ENCODE peak calls at places on chromosomes 4 and X, in eight cellular contexts. B, K, H, P, X, D, N and V are unnamed samples.

GRCh38 chr4:185232370-185232769 is 23.0 kb downstream of the SNX25 start:
- DNase-seq in B (peak), K (no peak), H (no peak), P (no peak), X (no peak), D (no peak), N (no peak), V (no peak)

GRCh38 chr4:3248811-3249661 is at the start of gene MSANTD1:
- DNase-seq in B (no peak), K (peak), H (no peak), P (no peak), X (peak), D (peak), N (peak), V (no peak)

GRCh38 chr4:40838742-40839141 is 89.0 kb downstream of the NSUN7 start:
- DNase-seq in B (no peak), K (no peak), H (no peak), P (no peak), X (no peak), D (no peak), N (no peak), V (no peak)

GRCh38 chrX:151754042-151754419 is 19.5 kb downstream of the CNGA2 start:
- DNase-seq in B (peak), K (no peak), H (no peak), P (no peak), X (peak), D (peak), N (no peak), V (peak)

GRCh38 chr4:7332216-7333023 is 102.3 kb downstream of the PSAPL1 start:
- DNase-seq in B (no peak), K (no peak), H (no peak), P (no peak), X (peak), D (peak), N (no peak), V (no peak)

GRCh38 chr4:101175896-101176676 is 171.2 kb downstream of the PPP3CA start:
- DNase-seq in B (no peak), K (no peak), H (no peak), P (no peak), X (no peak), D (no peak), N (no peak), V (no peak)

GRCh38 chrX:129790808-129791207 is 11.1 kb downstream of the SASH3 start:
- DNase-seq in B (no peak), K (no peak), H (no peak), P (no peak), X (no peak), D (no peak), N (no peak), V (no peak)

GRCh38 chrX:10450229-10450958 is 170.0 kb downstream of the MID1 start:
- DNase-seq in B (no peak), K (no peak), H (no peak), P (no peak), X (peak), D (peak), N (no peak), V (peak)

GRCh38 chrX:68049466-68049865 is 383.8 kb downstream of the OPHN1 start:
- DNase-seq in B (no peak), K (no peak), H (no peak), P (no peak), X (no peak), D (no peak), N (no peak), V (no peak)

GRCh38 chrX:104281564-104281963 is 26.8 kb upstream of the ESX1 start:
- DNase-seq in B (no peak), K (no peak), H (no peak), P (no peak), X (no peak), D (no peak), N (no peak), V (no peak)

GRCh38 chrX:39582091-39582490 is 515.7 kb downstream of the BCOR start:
- DNase-seq in B (peak), K (no peak), H (no peak), P (no peak), X (no peak), D (no peak), N (peak), V (no peak)

GRCh38 chrX:134426285-134426684 is 33.7 kb upstream of the HPRT1 start:
- DNase-seq in B (no peak), K (no peak), H (no peak), P (no peak), X (no peak), D (no peak), N (no peak), V (no peak)

GRCh38 chr4:64326507-64326906 is 82.7 kb downstream of the TECRL start:
- DNase-seq in B (no peak), K (no peak), H (no peak), P (no peak), X (no peak), D (no peak), N (no peak), V (no peak)

GRCh38 chrX:64976673-64977040 is 407 bp upstream of the ZC4H2 start:
- DNase-seq in B (no peak), K (no peak), H (no peak), P (no peak), X (no peak), D (no peak), N (no peak), V (no peak)

GRCh38 chr4:81378398-81378797 is 93.3 kb downstream of the RASGEF1B start:
- DNase-seq in B (no peak), K (no peak), H (no peak), P (no peak), X (no peak), D (no peak), N (no peak), V (no peak)

GRCh38 chr4:53601251-53601764 is 10.0 kb upstream of the LNX1 start:
- DNase-seq in B (peak), K (peak), H (no peak), P (no peak), X (no peak), D (no peak), N (peak), V (no peak)

GRCh38 chrX:110866421-110866820 is 70.8 kb upstream of the CHRDL1 start:
- DNase-seq in B (no peak), K (no peak), H (no peak), P (no peak), X (no peak), D (no peak), N (no peak), V (no peak)

GRCh38 chr4:183936047-183936446 is 30.9 kb downstream of the STOX2 start:
- DNase-seq in B (no peak), K (no peak), H (no peak), P (no peak), X (no peak), D (no peak), N (no peak), V (no peak)

GRCh38 chr4:185518069-185518468 is 17.2 kb downstream of the PDLIM3 start:
- DNase-seq in B (no peak), K (no peak), H (no peak), P (no peak), X (no peak), D (no peak), N (no peak), V (no peak)

GRCh38 chr4:118265312-118266144 is 87.3 kb downstream of the PRSS12 start:
- DNase-seq in B (peak), K (no peak), H (no peak), P (no peak), X (no peak), D (no peak), N (no peak), V (no peak)

GRCh38 chr4:111483375-111484169 is 661.7 kb upstream of the FAM241A start:
- DNase-seq in B (no peak), K (no peak), H (no peak), P (no peak), X (no peak), D (no peak), N (no peak), V (no peak)

GRCh38 chr4:113837397-113837796 is 75.9 kb upstream of the CAMK2D start:
- DNase-seq in B (no peak), K (no peak), H (no peak), P (no peak), X (peak), D (peak), N (peak), V (peak)

GRCh38 chr4:535181-535923 is 36.3 kb downstream of the PIGG start:
- DNase-seq in B (no peak), K (no peak), H (no peak), P (no peak), X (no peak), D (no peak), N (no peak), V (no peak)

GRCh38 chr4:83112678-83113428 is 1.7 kb downstream of the PLAC8 start:
- DNase-seq in B (no peak), K (no peak), H (peak), P (no peak), X (peak), D (peak), N (peak), V (no peak)

GRCh38 chr4:3201718-3202702 is 46.9 kb upstream of the MSANTD1 start:
- DNase-seq in B (no peak), K (no peak), H (peak), P (peak), X (peak), D (peak), N (peak), V (no peak)

GRCh38 chr4:66229885-66230284 is 559.6 kb upstream of the EPHA5 start:
- DNase-seq in B (no peak), K (no peak), H (no peak), P (no peak), X (no peak), D (no peak), N (no peak), V (no peak)

GRCh38 chrX:7617994-7618393 is 225.0 kb upstream of the VCX start:
- DNase-seq in B (no peak), K (no peak), H (no peak), P (no peak), X (no peak), D (no peak), N (no peak), V (no peak)

GRCh38 chrX:15206306-15206705 is 63.6 kb downstream of the ASB9 start:
- DNase-seq in B (peak), K (no peak), H (no peak), P (no peak), X (no peak), D (no peak), N (no peak), V (no peak)

GRCh38 chrX:54640721-54641120 is 110.7 kb downstream of the GNL3L start:
- DNase-seq in B (no peak), K (peak), H (no peak), P (no peak), X (peak), D (no peak), N (no peak), V (no peak)

GRCh38 chr4:1194028-1194900 is 21.9 kb upstream of the SPON2 start:
- DNase-seq in B (no peak), K (no peak), H (peak), P (no peak), X (peak), D (no peak), N (no peak), V (no peak)

GRCh38 chrX:111506826-111507225 is 4.6 kb upstream of the SERTM2 start:
- DNase-seq in B (no peak), K (no peak), H (no peak), P (no peak), X (no peak), D (no peak), N (no peak), V (no peak)

GRCh38 chr4:114563536-114564315 is 34.9 kb upstream of the UGT8 start:
- DNase-seq in B (peak), K (no peak), H (no peak), P (no peak), X (peak), D (peak), N (no peak), V (peak)

GRCh38 chr4:148814030-148814429 is 371.8 kb upstream of the NR3C2 start:
- DNase-seq in B (peak), K (no peak), H (no peak), P (no peak), X (no peak), D (no peak), N (no peak), V (no peak)

GRCh38 chrX:56554870-56555269 is 8.6 kb upstream of the UBQLN2 start:
- DNase-seq in B (no peak), K (no peak), H (no peak), P (no peak), X (no peak), D (no peak), N (no peak), V (no peak)

GRCh38 chrX:97898798-97899197 is 1015.1 kb downstream of the RPA4 start:
- DNase-seq in B (no peak), K (no peak), H (no peak), P (no peak), X (peak), D (no peak), N (no peak), V (no peak)

GRCh38 chrX:112211459-112211858 is 128.9 kb upstream of the TRPC5 start:
- DNase-seq in B (no peak), K (no peak), H (no peak), P (no peak), X (peak), D (no peak), N (peak), V (peak)

GRCh38 chrX:134423606-134424005 is 36.4 kb upstream of the HPRT1 start:
- DNase-seq in B (no peak), K (no peak), H (no peak), P (no peak), X (peak), D (no peak), N (peak), V (peak)